ENCODE peak calls at places on chromosomes 2 and 18, in seven cellular contexts. V is left ventricle myocardium inferior, L is cardiac muscle cell, I is thyroid gland, A is A549, R is ascending aorta, H is mucosa of descending colon. X is an unnamed sample.

GRCh38 chr2:46569061-46569560 is 89.7 kb downstream of the TMEM247 start:
- DNase-seq in A (no peak), R (no peak), H (peak; percentile 39), I (no peak), L (peak; percentile 65), V (no peak), X (no peak)

GRCh38 chr18:77249583-77250500 is at the start of gene GALR1:
- DNase-seq in A (no peak), R (no peak), I (no peak), V (no peak), H (no peak), L (peak; percentile 22), X (no peak)

GRCh38 chr18:1150344-1150743 is 245.7 kb downstream of the ADCYAP1 start:
- DNase-seq in L (no peak), A (no peak), H (no peak), I (no peak), V (no peak), R (no peak), X (no peak)

GRCh38 chr2:240389302-240389805 is 46.1 kb upstream of the GPC1 start:
- DNase-seq in R (no peak), I (no peak), L (no peak), V (no peak), A (no peak), H (no peak), X (peak; percentile 8)

GRCh38 chr2:175147196-175147595 is 20.8 kb downstream of the ATF2 start:
- DNase-seq in A (no peak), L (no peak), R (no peak), I (no peak), V (no peak), H (no peak), X (no peak)

GRCh38 chr2:46876741-46877384 is 38.7 kb downstream of the MCFD2 start:
- DNase-seq in A (peak; percentile 91), R (no peak), H (peak; percentile 45), L (peak; percentile 43), I (peak; percentile 27), V (peak; percentile 47), X (no peak)

GRCh38 chr2:56199492-56199891 is 15.7 kb downstream of the CCDC85A start:
- DNase-seq in L (no peak), I (no peak), V (no peak), H (no peak), A (no peak), R (no peak), X (no peak)

GRCh38 chr2:46299365-46300263 is 2.4 kb downstream of the EPAS1 start:
- DNase-seq in H (peak; percentile 76), V (peak; percentile 76), R (peak; percentile 88), I (peak; percentile 88), A (peak; percentile 77), L (peak; percentile 57), X (no peak)

GRCh38 chr2:219126555-219126954 is 34.1 kb downstream of the NHEJ1 start:
- DNase-seq in V (no peak), L (no peak), I (no peak), H (peak; percentile 61), A (peak; percentile 37), R (no peak), X (no peak)

GRCh38 chr2:219127236-219127635 is 33.4 kb downstream of the NHEJ1 start:
- DNase-seq in R (no peak), H (no peak), V (no peak), I (no peak), A (no peak), L (no peak), X (no peak)

GRCh38 chr2:219125225-219125885 is 35.3 kb downstream of the NHEJ1 start:
- DNase-seq in I (no peak), L (no peak), A (peak; percentile 57), R (no peak), V (peak; percentile 22), H (peak; percentile 77), X (peak; percentile 14)

GRCh38 chr2:219124379-219125110 is 36.1 kb downstream of the NHEJ1 start:
- DNase-seq in A (no peak), H (peak; percentile 85), L (no peak), I (no peak), R (no peak), V (no peak), X (no peak)

GRCh38 chr2:219125886-219126270 is 34.7 kb downstream of the NHEJ1 start:
- DNase-seq in H (no peak), L (no peak), R (no peak), V (no peak), I (no peak), A (no peak), X (no peak)
- H3K4me1 ChIP-seq in H (peaks cover 30% of the 10 kb centered on the region), L (peaks cover 20% of the 10 kb centered on the region), R (peaks cover 4% of the 10 kb centered on the region), V (peaks cover 37% of the 10 kb centered on the region), I (no peaks in the 10 kb centered on the region), A (peaks cover 39% of the 10 kb centered on the region), X (no peaks in the 10 kb centered on the region)

GRCh38 chr2:88307817-88308216 is 137.7 kb downstream of the THNSL2 start:
- DNase-seq in I (no peak), V (no peak), H (peak; percentile 15), L (peak; percentile 14), A (peak; percentile 51), R (no peak), X (no peak)
- TF ChIP-seq CTCF in I (no peak), V (peak; percentile 46), H (no peak), L (no peak), A (peak; percentile 29), R (no peak), X (no peak)

GRCh38 chr2:109049022-109049421 is 60.0 kb upstream of the EDAR start:
- DNase-seq in A (no peak), V (no peak), L (no peak), R (no peak), I (no peak), H (no peak), X (no peak)

GRCh38 chr2:109048159-109048558 is 59.1 kb upstream of the EDAR start:
- DNase-seq in H (no peak), L (no peak), A (no peak), I (no peak), R (no peak), V (no peak), X (no peak)

GRCh38 chr2:109046925-109047508 is 58.0 kb upstream of the EDAR start:
- DNase-seq in H (no peak), R (no peak), A (peak; percentile 31), V (no peak), I (no peak), L (no peak), X (no peak)

GRCh38 chr2:109045505-109045904 is 56.5 kb upstream of the EDAR start:
- DNase-seq in H (peak; percentile 21), A (no peak), R (no peak), I (no peak), L (no peak), V (no peak), X (no peak)
- H3K4me3 ChIP-seq in H (no peak overlapping the region), A (no peak overlapping the region), R (no peak overlapping the region), I (no peak overlapping the region), L (no peak overlapping the region), V (no peak overlapping the region), X (no peak overlapping the region)

DNA sequence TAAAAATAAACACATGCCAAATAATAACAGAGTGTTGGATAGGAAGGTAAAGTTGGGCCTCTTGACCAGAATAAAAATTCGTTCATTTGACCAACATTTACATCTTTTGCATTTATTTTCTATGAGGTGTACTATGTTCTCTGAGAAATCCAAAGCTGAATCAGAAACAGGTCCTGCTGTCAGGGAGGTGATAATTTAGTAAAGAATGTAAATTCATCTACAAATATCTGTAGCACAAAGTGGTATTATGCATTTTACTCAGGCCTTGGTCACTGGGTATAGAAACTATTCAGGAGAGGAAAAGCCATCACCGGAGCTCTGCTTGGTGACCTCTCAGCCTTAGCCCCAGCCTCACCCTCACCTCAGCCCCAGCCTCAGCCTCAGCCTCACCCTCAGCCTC is 208.9 kb downstream of the SPP2 start:
- DNase-seq in V (no peak), L (no peak), R (no peak), I (no peak), H (no peak), A (no peak), X (no peak)
- H3K4me1 ChIP-seq in V (no peaks in the 10 kb centered on the region), L (no peaks in the 10 kb centered on the region), R (no peaks in the 10 kb centered on the region), I (peaks cover 9% of the 10 kb centered on the region), H (no peaks in the 10 kb centered on the region), A (peaks cover 45% of the 10 kb centered on the region), X (no peaks in the 10 kb centered on the region)

GRCh38 chr18:2994190-2994589 is 18.8 kb downstream of the LPIN2 start:
- DNase-seq in R (no peak), I (no peak), L (no peak), H (no peak), A (no peak), V (no peak), X (no peak)

GRCh38 chr18:2997846-2998599 is 14.9 kb downstream of the LPIN2 start:
- DNase-seq in H (no peak), A (no peak), R (no peak), I (peak; percentile 58), L (peak; percentile 51), V (no peak), X (peak; percentile 23)

GRCh38 chr18:2992995-2993877 is 19.7 kb downstream of the LPIN2 start:
- DNase-seq in V (no peak), I (no peak), L (no peak), H (no peak), R (no peak), A (no peak), X (no peak)

GRCh38 chr18:2997429-2997828 is 15.5 kb downstream of the LPIN2 start:
- DNase-seq in H (no peak), R (no peak), V (no peak), A (no peak), I (no peak), L (no peak), X (no peak)

GRCh38 chr18:2994603-2995432 is 18.1 kb downstream of the LPIN2 start:
- DNase-seq in L (no peak), R (peak; percentile 75), A (no peak), H (no peak), V (no peak), I (no peak), X (no peak)
- TF ChIP-seq CTCF in L (peak; percentile 12), R (peak; percentile 50), A (peak; percentile 7), H (no peak), V (peak; percentile 46), I (no peak), X (no peak)

GRCh38 chr2:105714141-105714540 is 30.6 kb upstream of the NCK2 start:
- DNase-seq in V (no peak), H (no peak), L (no peak), A (no peak), R (no peak), I (no peak), X (no peak)
- H3K4me3 ChIP-seq in V (no peak overlapping the region), H (no peak overlapping the region), L (no peak overlapping the region), A (no peak overlapping the region), R (no peak overlapping the region), I (no peak overlapping the region), X (no peak overlapping the region)

DNA sequence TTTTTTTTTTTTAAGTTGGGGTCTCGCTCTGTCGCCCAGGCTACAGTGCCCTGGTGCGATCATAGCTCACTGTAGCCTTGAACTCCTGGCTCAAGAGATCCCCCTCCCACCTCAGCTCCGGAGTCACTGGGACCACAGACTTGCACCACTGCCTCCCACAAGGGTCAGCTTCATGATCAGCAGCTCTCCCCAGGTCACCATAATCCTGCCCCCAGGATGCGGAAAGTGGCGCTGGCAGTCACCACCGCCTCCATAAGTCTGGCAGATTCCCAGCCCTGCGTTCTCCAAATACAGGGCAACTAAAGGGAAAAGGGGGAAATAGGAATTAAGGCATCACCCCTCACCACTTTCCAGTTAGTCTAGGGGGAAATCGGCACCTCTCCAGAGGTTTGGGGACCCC is 5.2 kb upstream of the ARID5A start:
- DNase-seq in L (no peak), A (no peak), I (no peak), H (no peak), V (no peak), R (peak; percentile 68), X (no peak)
- H3K4me1 ChIP-seq in L (peaks cover 27% of the 10 kb centered on the region), A (peaks cover 27% of the 10 kb centered on the region), I (peaks cover 30% of the 10 kb centered on the region), H (peaks cover 40% of the 10 kb centered on the region), V (peaks cover 96% of the 10 kb centered on the region), R (peaks cover 84% of the 10 kb centered on the region), X (peaks cover 65% of the 10 kb centered on the region)

X was measured in gastrocnemius medialis.